ENCODE peak calls at places on chromosomes 3 and 15, in four cellular contexts. N is lower lobe of right lung, V is left colon, P is Caco-2. K is an unnamed sample.

GRCh38 chr3:52526151-52526561 is 7.5 kb downstream of the NT5DC2 start:
- DNase-seq in N (peak; percentile 62), V (no peak), P (no peak), K (peak; percentile 9)

GRCh38 chr15:73345658-73346057 is 23.1 kb downstream of the HCN4 start:
- DNase-seq in N (no peak), V (no peak), P (no peak), K (no peak)

GRCh38 chr3:45994661-45995369 is 809 bp downstream of the FYCO1 start:
- DNase-seq in N (no peak), V (peak; percentile 35), P (no peak), K (peak; percentile 63)

GRCh38 chr3:29789686-29790085 is 508.8 kb downstream of the RBMS3 start:
- DNase-seq in N (no peak), V (no peak), P (no peak), K (no peak)

GRCh38 chr15:48324949-48325348 is 6.3 kb upstream of the DUT start:
- DNase-seq in N (no peak), V (no peak), P (no peak), K (no peak)

GRCh38 chr3:114834175-114834940 is 312.7 kb downstream of the ZBTB20 start:
- DNase-seq in N (no peak), V (no peak), P (no peak), K (no peak)

GRCh38 chr3:104916971-104917370 is 449.7 kb upstream of the ALCAM start:
- DNase-seq in N (no peak), V (no peak), P (no peak), K (no peak)

GRCh38 chr15:95761742-95762141 is 568.8 kb upstream of the NR2F2 start:
- DNase-seq in N (no peak), V (no peak), P (no peak), K (no peak)

GRCh38 chr3:118808743-118809142 is 225.9 kb downstream of the IGSF11 start:
- DNase-seq in N (no peak), V (no peak), P (peak; percentile 50), K (no peak)

GRCh38 chr3:128231596-128231995 is 78.3 kb downstream of the EEFSEC start:
- DNase-seq in N (no peak), V (no peak), P (no peak), K (no peak)

GRCh38 chr3:18758047-18758704 is 333.0 kb upstream of the SATB1 start:
- DNase-seq in N (no peak), V (no peak), P (peak; percentile 81), K (no peak)

GRCh38 chr15:34362047-34362773 is 4.8 kb downstream of the LPCAT4 start:
- DNase-seq in N (no peak), V (peak; percentile 82), P (no peak), K (peak; percentile 87)

GRCh38 chr15:40536501-40536900 is 28.3 kb downstream of the CCDC32 start:
- DNase-seq in N (no peak), V (no peak), P (no peak), K (no peak)

GRCh38 chr3:77539014-77539413 is 499.1 kb downstream of the ROBO2 start:
- DNase-seq in N (no peak), V (no peak), P (peak; percentile 2), K (no peak)